ENCODE peak calls at places on chromosome 9, in four cellular contexts. One of them, this sample, is unnamed.

GRCh38 chr9:134709512-134710270 is 68.1 kb downstream of the COL5A1 start:
- DNase-seq in cardiac muscle cell: no peak
- DNase-seq in GM12878: no peak
- DNase-seq in heart left ventricle: peak; percentile 68
- DNase-seq in this sample: no peak

GRCh38 chr9:20340161-20340861 is 282.0 kb downstream of the MLLT3 start:
- DNase-seq in cardiac muscle cell: no peak
- DNase-seq in GM12878: no peak
- DNase-seq in heart left ventricle: no peak
- DNase-seq in this sample: no peak

GRCh38 chr9:95874303-95874988 is 1.0 kb upstream of the ERCC6L2 start:
- DNase-seq in heart left ventricle: no peak
- DNase-seq in GM12878: no peak
- DNase-seq in cardiac muscle cell: no peak
- DNase-seq in this sample: no peak

GRCh38 chr9:92718086-92719001 is 46.3 kb downstream of the BICD2 start:
- DNase-seq in heart left ventricle: no peak
- DNase-seq in GM12878: no peak
- DNase-seq in cardiac muscle cell: no peak
- DNase-seq in this sample: no peak

GRCh38 chr9:81586786-81587185 is 102.6 kb downstream of the TLE1 start:
- DNase-seq in cardiac muscle cell: no peak
- DNase-seq in GM12878: no peak
- DNase-seq in heart left ventricle: no peak
- DNase-seq in this sample: no peak

GRCh38 chr9:133944746-133945135 is 47.4 kb downstream of the VAV2 start:
- DNase-seq in GM12878: no peak
- DNase-seq in cardiac muscle cell: no peak
- DNase-seq in heart left ventricle: peak; percentile 32
- DNase-seq in this sample: no peak

GRCh38 chr9:135662758-135663450 is at the start of gene LCN9:
- DNase-seq in cardiac muscle cell: no peak
- DNase-seq in heart left ventricle: no peak
- DNase-seq in GM12878: no peak
- DNase-seq in this sample: no peak

GRCh38 chr9:106883626-106884190 is 20.7 kb downstream of the ZNF462 start:
- DNase-seq in GM12878: no peak
- DNase-seq in heart left ventricle: no peak
- DNase-seq in cardiac muscle cell: no peak
- DNase-seq in this sample: no peak

GRCh38 chr9:108235599-108235998 is 620.2 kb downstream of the ACTL7B start:
- DNase-seq in GM12878: no peak
- DNase-seq in cardiac muscle cell: no peak
- DNase-seq in heart left ventricle: no peak
- DNase-seq in this sample: no peak

GRCh38 chr9:21967169-21967568 is 27.0 kb downstream of the CDKN2A start:
- DNase-seq in heart left ventricle: no peak
- DNase-seq in cardiac muscle cell: no peak
- DNase-seq in GM12878: no peak
- DNase-seq in this sample: no peak

GRCh38 chr9:121393318-121393717 is 23.3 kb upstream of the STOM start:
- DNase-seq in cardiac muscle cell: no peak
- DNase-seq in GM12878: no peak
- DNase-seq in heart left ventricle: no peak
- DNase-seq in this sample: no peak

GRCh38 chr9:106953166-106953565 is 90.2 kb downstream of the ZNF462 start:
- DNase-seq in heart left ventricle: no peak
- DNase-seq in GM12878: no peak
- DNase-seq in cardiac muscle cell: no peak
- DNase-seq in this sample: no peak

GRCh38 chr9:19441730-19442129 is 32.9 kb downstream of the ACER2 start:
- DNase-seq in GM12878: peak; percentile 48
- DNase-seq in cardiac muscle cell: no peak
- DNase-seq in heart left ventricle: no peak
- DNase-seq in this sample: no peak

GRCh38 chr9:3296536-3296935 is 229.3 kb downstream of the RFX3 start:
- DNase-seq in heart left ventricle: no peak
- DNase-seq in GM12878: no peak
- DNase-seq in cardiac muscle cell: no peak
- DNase-seq in this sample: no peak

GRCh38 chr9:77897292-77897691 is 134.3 kb downstream of the GNAQ start:
- DNase-seq in cardiac muscle cell: no peak
- DNase-seq in GM12878: no peak
- DNase-seq in heart left ventricle: no peak
- DNase-seq in this sample: peak; percentile 22

GRCh38 chr9:130172161-130172857 is at the start of gene NCS1:
- DNase-seq in GM12878: no peak
- DNase-seq in cardiac muscle cell: peak; percentile 89
- DNase-seq in heart left ventricle: peak; percentile 79
- DNase-seq in this sample: no peak

GRCh38 chr9:134381671-134382505 is 55.6 kb downstream of the RXRA start:
- DNase-seq in GM12878: no peak
- DNase-seq in cardiac muscle cell: no peak
- DNase-seq in heart left ventricle: peak; percentile 66
- DNase-seq in this sample: peak; percentile 47

GRCh38 chr9:4366649-4367330 is 66.9 kb upstream of the GLIS3 start:
- DNase-seq in cardiac muscle cell: peak; percentile 40
- DNase-seq in heart left ventricle: no peak
- DNase-seq in GM12878: no peak
- DNase-seq in this sample: no peak

GRCh38 chr9:2257530-2257929 is 242.4 kb downstream of the SMARCA2 start:
- DNase-seq in heart left ventricle: no peak
- DNase-seq in cardiac muscle cell: no peak
- DNase-seq in GM12878: no peak
- DNase-seq in this sample: no peak

GRCh38 chr9:72477862-72478564 is 43.4 kb upstream of the TMC1 start:
- DNase-seq in heart left ventricle: no peak
- DNase-seq in GM12878: no peak
- DNase-seq in cardiac muscle cell: peak; percentile 10
- DNase-seq in this sample: no peak

GRCh38 chr9:123335227-123335985 is 20.6 kb upstream of the CRB2 start:
- DNase-seq in GM12878: no peak
- DNase-seq in heart left ventricle: no peak
- DNase-seq in cardiac muscle cell: peak; percentile 80
- DNase-seq in this sample: no peak

GRCh38 chr9:88995627-88996026 is 4.4 kb downstream of the S1PR3 start:
- DNase-seq in heart left ventricle: no peak
- DNase-seq in GM12878: no peak
- DNase-seq in cardiac muscle cell: no peak
- DNase-seq in this sample: no peak
- H3K4me3 ChIP-seq in heart left ventricle: no peak overlapping the region
- H3K4me3 ChIP-seq in GM12878: no peak overlapping the region
- H3K4me3 ChIP-seq in cardiac muscle cell: no peak overlapping the region
- H3K4me3 ChIP-seq in this sample: no peak overlapping the region

DNA sequence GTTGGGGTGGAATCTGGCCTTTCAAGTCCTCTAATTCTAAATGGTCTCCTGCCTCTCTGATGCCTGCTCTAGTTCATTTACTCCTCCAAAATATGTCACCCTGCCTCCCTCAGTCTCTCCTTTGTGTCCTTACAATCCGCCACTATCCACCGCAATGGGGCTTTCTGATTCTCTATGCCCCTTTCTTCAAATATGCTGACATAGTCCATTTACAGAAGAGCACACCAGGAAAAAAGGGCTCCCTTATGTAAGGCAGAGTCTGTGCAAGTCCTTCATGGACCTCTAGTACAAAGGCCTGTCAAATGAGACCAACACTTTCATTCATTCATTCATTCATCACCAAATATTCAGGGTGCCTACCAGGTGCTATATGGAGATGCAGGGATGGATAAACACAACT is 2.0 kb upstream of the ASTN2 start:
- DNase-seq in cardiac muscle cell: no peak
- DNase-seq in GM12878: no peak
- DNase-seq in heart left ventricle: no peak
- DNase-seq in this sample: no peak
- H3K27me3 ChIP-seq in cardiac muscle cell: peaks cover 95% of the 10 kb centered on the region
- H3K27me3 ChIP-seq in GM12878: peaks cover 19% of the 10 kb centered on the region
- H3K27me3 ChIP-seq in heart left ventricle: peaks cover 47% of the 10 kb centered on the region
- H3K27me3 ChIP-seq in this sample: peaks cover 1% of the 10 kb centered on the region

GRCh38 chr9:38067611-38067891 is 1.5 kb downstream of the SHB start:
- DNase-seq in cardiac muscle cell: peak; percentile 25
- DNase-seq in GM12878: no peak
- DNase-seq in heart left ventricle: peak; percentile 51
- DNase-seq in this sample: no peak

GRCh38 chr9:38066167-38066906 is 2.7 kb downstream of the SHB start:
- DNase-seq in GM12878: no peak
- DNase-seq in cardiac muscle cell: no peak
- DNase-seq in heart left ventricle: no peak
- DNase-seq in this sample: no peak

GRCh38 chr9:38064842-38065368 is 4.1 kb downstream of the SHB start:
- DNase-seq in cardiac muscle cell: no peak
- DNase-seq in heart left ventricle: no peak
- DNase-seq in GM12878: no peak
- DNase-seq in this sample: no peak

GRCh38 chr9:38066907-38067610 is 2.0 kb downstream of the SHB start:
- DNase-seq in heart left ventricle: peak; percentile 73
- DNase-seq in cardiac muscle cell: no peak
- DNase-seq in GM12878: no peak
- DNase-seq in this sample: no peak

GRCh38 chr9:38065369-38066075 is 3.5 kb downstream of the SHB start:
- DNase-seq in heart left ventricle: no peak
- DNase-seq in GM12878: no peak
- DNase-seq in cardiac muscle cell: no peak
- DNase-seq in this sample: peak; percentile 30
- H3K4me3 ChIP-seq in heart left ventricle: peak overlapping the region; percentile 86
- H3K4me3 ChIP-seq in GM12878: no peak overlapping the region
- H3K4me3 ChIP-seq in cardiac muscle cell: peak overlapping the region; percentile 97
- H3K4me3 ChIP-seq in this sample: no peak overlapping the region

DNA sequence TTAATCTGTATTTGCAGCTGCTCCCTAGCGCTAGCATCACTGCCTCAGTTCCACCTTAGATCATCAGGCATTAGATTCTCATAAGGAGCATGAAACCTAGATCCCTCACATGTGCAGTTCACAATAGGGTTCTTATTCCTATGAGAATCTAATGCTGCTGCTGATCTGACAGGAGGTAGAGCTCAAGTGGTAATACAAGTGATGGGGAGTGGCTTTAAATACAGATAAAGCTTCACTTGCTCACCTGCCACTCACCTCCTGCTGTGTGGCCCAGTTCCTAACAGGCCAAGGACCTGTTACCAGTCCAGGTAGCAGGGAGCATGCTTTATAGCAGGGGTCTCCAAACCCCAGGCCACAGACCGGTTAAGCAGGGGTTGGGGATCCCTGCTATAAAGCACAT is 22.6 kb upstream of the RNF20 start:
- DNase-seq in cardiac muscle cell: no peak
- DNase-seq in GM12878: no peak
- DNase-seq in heart left ventricle: no peak
- DNase-seq in this sample: no peak
- H3K27me3 ChIP-seq in cardiac muscle cell: no peaks in the 10 kb centered on the region
- H3K27me3 ChIP-seq in GM12878: no peaks in the 10 kb centered on the region
- H3K27me3 ChIP-seq in heart left ventricle: no peaks in the 10 kb centered on the region
- H3K27me3 ChIP-seq in this sample: no peaks in the 10 kb centered on the region

DNA sequence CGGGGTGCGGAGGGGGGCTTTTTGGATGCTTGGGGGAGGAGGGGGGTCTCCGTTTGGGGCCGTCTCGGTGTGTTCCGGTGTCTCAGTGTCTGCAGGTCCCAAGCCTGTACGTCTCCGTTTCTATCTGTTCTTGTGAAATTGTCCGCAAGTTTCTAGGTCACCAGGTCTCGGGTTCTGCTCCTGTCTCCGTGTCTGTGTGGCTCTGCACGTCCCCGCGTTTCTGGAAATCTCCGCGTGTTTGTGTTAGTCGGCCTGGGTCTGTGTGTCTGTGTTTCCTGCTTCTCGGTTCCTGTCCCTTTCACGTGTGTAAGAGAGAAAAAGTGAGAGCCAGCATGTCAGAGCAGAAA is 947 bp downstream of the COL27A1 start:
- DNase-seq in cardiac muscle cell: peak; percentile 38
- DNase-seq in heart left ventricle: no peak
- DNase-seq in GM12878: no peak
- DNase-seq in this sample: no peak
- H3K4me3 ChIP-seq in cardiac muscle cell: peak overlapping the region; percentile 73
- H3K4me3 ChIP-seq in heart left ventricle: peak overlapping the region; percentile 58
- H3K4me3 ChIP-seq in GM12878: no peak overlapping the region
- H3K4me3 ChIP-seq in this sample: no peak overlapping the region

GRCh38 chr9:126205260-126205659 is 121.4 kb upstream of the MVB12B start:
- DNase-seq in heart left ventricle: no peak
- DNase-seq in GM12878: no peak
- DNase-seq in cardiac muscle cell: no peak
- DNase-seq in this sample: no peak
- H3K27me3 ChIP-seq in heart left ventricle: no peaks in the 10 kb centered on the region
- H3K27me3 ChIP-seq in GM12878: no peaks in the 10 kb centered on the region
- H3K27me3 ChIP-seq in cardiac muscle cell: no peaks in the 10 kb centered on the region
- H3K27me3 ChIP-seq in this sample: no peaks in the 10 kb centered on the region

DNA sequence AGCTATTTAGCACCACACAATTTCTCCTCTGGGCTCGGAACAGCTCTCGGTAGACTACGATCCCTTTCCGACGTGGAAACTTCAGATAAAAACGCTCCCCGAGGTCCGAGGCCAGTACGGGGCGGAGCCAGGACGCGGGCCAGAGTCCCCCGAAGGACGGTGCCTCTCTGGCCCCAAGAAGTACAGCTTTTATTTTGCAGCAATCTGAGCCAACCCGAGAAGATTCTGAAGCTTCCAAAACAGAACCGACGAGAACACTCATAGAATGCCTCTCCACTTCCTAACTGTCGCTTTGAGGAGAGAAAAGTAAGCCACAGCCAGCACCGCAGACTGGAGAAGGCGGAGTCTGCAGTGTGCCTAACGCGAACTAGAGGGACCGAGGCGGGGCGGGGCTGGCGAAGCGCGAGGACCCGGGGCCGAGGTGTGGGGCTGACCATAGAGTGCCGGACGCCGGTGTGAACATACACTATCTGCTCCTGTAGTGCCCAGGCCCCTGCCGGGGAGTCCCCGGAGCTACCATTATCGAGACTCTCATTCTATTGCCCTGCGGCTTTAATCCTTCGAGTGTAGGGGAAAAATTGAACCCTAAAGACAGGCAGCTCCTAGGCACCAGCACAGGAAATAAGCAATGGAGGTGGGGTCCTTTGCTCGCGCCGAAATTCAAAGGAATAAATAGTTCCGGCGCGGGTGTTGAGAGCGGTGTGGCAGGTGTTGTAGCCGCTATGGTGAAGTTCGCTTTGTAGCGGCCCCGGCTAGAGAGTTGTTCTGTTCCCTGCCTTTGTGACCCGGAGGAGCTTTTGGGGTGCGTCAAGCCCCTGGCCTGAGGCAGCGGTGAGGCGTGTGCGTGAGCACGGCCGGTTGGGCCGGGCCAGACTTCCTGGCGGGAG is at the start of gene SMC2:
- DNase-seq in cardiac muscle cell: peak; percentile 95
- DNase-seq in GM12878: peak; percentile 85
- DNase-seq in heart left ventricle: peak; percentile 95
- DNase-seq in this sample: peak; percentile 94
- H3K4me3 ChIP-seq in cardiac muscle cell: peak within 1 kb of the TSS; percentile 75
- H3K4me3 ChIP-seq in GM12878: peak within 1 kb of the TSS; percentile 99
- H3K4me3 ChIP-seq in heart left ventricle: peak within 1 kb of the TSS; percentile 72
- H3K4me3 ChIP-seq in this sample: peak within 1 kb of the TSS; percentile 66

GRCh38 chr9:14349141-14349817 is 35.3 kb upstream of the NFIB start:
- DNase-seq in GM12878: no peak
- DNase-seq in cardiac muscle cell: no peak
- DNase-seq in heart left ventricle: no peak
- DNase-seq in this sample: no peak
- H3K27me3 ChIP-seq in GM12878: peaks cover 21% of the 10 kb centered on the region
- H3K27me3 ChIP-seq in cardiac muscle cell: peaks cover 84% of the 10 kb centered on the region
- H3K27me3 ChIP-seq in heart left ventricle: no peaks in the 10 kb centered on the region
- H3K27me3 ChIP-seq in this sample: peaks cover 5% of the 10 kb centered on the region

This sample was measured in GM06990.